ENCODE peak calls at places on chromosomes 13 and 19, in four cellular contexts. F is neural crest cell, N is activated T-cell treated with anti-CD3 and anti-CD28 coated beads for 1 hour, G is RPMI8226. C is an unnamed sample.
A peak's percentile ranks its signal among the peaks of the same experiment; 100 is the strongest.

GRCh38 chr13:58712191-58712590 is 1080.6 kb downstream of the PCDH17 start:
- DNase-seq in G (peak; percentile 3), N (no peak), F (no peak), C (no peak)

GRCh38 chr19:44527554-44527953 is 1.9 kb downstream of the CEACAM20 start:
- DNase-seq in F (no peak), N (no peak), G (no peak), C (no peak)

GRCh38 chr19:15448014-15448777 is 1.6 kb downstream of the WIZ start:
- DNase-seq in G (no peak), N (no peak), F (no peak), C (no peak)

GRCh38 chr19:53463263-53463662 is 4.3 kb upstream of the ZNF813 start:
- DNase-seq in G (peak; percentile 5), F (no peak), N (no peak), C (no peak)

GRCh38 chr13:80654638-80655249 is 313.8 kb upstream of the SPRY2 start:
- DNase-seq in N (no peak), G (no peak), F (no peak), C (peak; percentile 51)

GRCh38 chr13:96900992-96901391 is 93.3 kb downstream of the OXGR1 start:
- DNase-seq in G (no peak), N (no peak), F (no peak), C (peak; percentile 79)

GRCh38 chr13:101150998-101151397 is 265.3 kb downstream of the NALCN start:
- DNase-seq in G (no peak), N (no peak), F (no peak), C (peak; percentile 54)

GRCh38 chr19:10431943-10432735 is 11.8 kb downstream of the PDE4A start:
- DNase-seq in F (no peak), G (peak; percentile 62), N (peak; percentile 52), C (no peak)

GRCh38 chr19:11279505-11280236 is 16.3 kb upstream of the TSPAN16 start:
- DNase-seq in N (no peak), G (peak; percentile 80), F (no peak), C (no peak)

GRCh38 chr13:42174344-42175162 is 97.4 kb upstream of the AKAP11 start:
- DNase-seq in N (no peak), F (no peak), G (no peak), C (no peak)

GRCh38 chr13:31967155-31967554 is 64.4 kb upstream of the FRY start:
- DNase-seq in G (no peak), F (no peak), N (no peak), C (no peak)

GRCh38 chr13:76993021-76993420 is 1.1 kb downstream of the CLN5 start:
- DNase-seq in F (no peak), N (no peak), G (no peak), C (no peak)

GRCh38 chr19:1241417-1242095 is at the start of gene ATP5F1D:
- DNase-seq in G (peak; percentile 98), F (peak; percentile 81), N (peak; percentile 86), C (peak; percentile 93)

GRCh38 chr19:47798904-47799266 is 5.5 kb downstream of the TPRX1 start:
- DNase-seq in G (no peak), N (no peak), F (no peak), C (no peak)

GRCh38 chr19:46571495-46571894 is 29.6 kb upstream of the CALM3 start:
- DNase-seq in F (peak; percentile 14), N (no peak), G (peak; percentile 32), C (peak; percentile 37)

GRCh38 chr19:2287585-2287984 is 5.6 kb upstream of the PEAK3 start:
- DNase-seq in N (no peak), F (no peak), G (no peak), C (no peak)

GRCh38 chr13:39038569-39038898 is 278 bp downstream of the NHLRC3 start:
- DNase-seq in F (no peak), G (peak; percentile 52), N (peak; percentile 34), C (no peak)